ENCODE peak calls at places on chromosomes 6 and 20, in ten cellular contexts. X, K, Y, F, L, S, B, R, C and H are unnamed samples.
A peak's percentile ranks its signal among the peaks of the same experiment; 100 is the strongest.

GRCh38 chr6:112839525-112839961 is 492.4 kb downstream of the RFPL4B start:
- DNase-seq in S (no peak), R (no peak), F (no peak), K (no peak), C (no peak), Y (peak; percentile 91), X (no peak), B (no peak), L (no peak), H (no peak)

GRCh38 chr6:33633462-33634158 is 12.5 kb downstream of the ITPR3 start:
- DNase-seq in S (no peak), K (peak; percentile 70), L (peak; percentile 90), F (peak; percentile 51), X (no peak), Y (peak; percentile 53), C (no peak), B (peak; percentile 41), R (peak; percentile 80), H (peak; percentile 78)

GRCh38 chr6:133587841-133588240 is 301.1 kb upstream of the TCF21 start:
- DNase-seq in B (no peak), X (no peak), L (no peak), K (no peak), F (no peak), C (no peak), R (no peak), S (no peak), Y (peak; percentile 81), H (no peak)

GRCh38 chr6:89242574-89243330 is 25.6 kb upstream of the GABRR1 start:
- DNase-seq in K (peak; percentile 35), R (no peak), S (peak; percentile 44), Y (peak; percentile 36), L (peak; percentile 62), X (no peak), C (no peak), F (no peak), B (no peak), H (no peak)

GRCh38 chr20:13149371-13149770 is 71.7 kb upstream of the ISM1 start:
- DNase-seq in L (no peak), Y (peak; percentile 2), K (no peak), X (no peak), C (no peak), S (no peak), R (no peak), B (no peak), F (no peak), H (no peak)

GRCh38 chr20:38132910-38133501 is 32.1 kb downstream of the TGM2 start:
- DNase-seq in Y (no peak), S (no peak), F (no peak), L (no peak), C (no peak), B (no peak), K (no peak), R (no peak), X (no peak), H (peak; percentile 45)

GRCh38 chr6:3418521-3419060 is 38.3 kb downstream of the SLC22A23 start:
- DNase-seq in F (no peak), X (no peak), K (no peak), S (no peak), L (no peak), C (no peak), R (no peak), Y (no peak), B (no peak), H (no peak)

GRCh38 chr6:167568407-167569024 is 243.6 kb downstream of the TTLL2 start:
- DNase-seq in X (no peak), Y (no peak), R (no peak), C (no peak), B (no peak), L (peak; percentile 8), F (no peak), K (no peak), S (no peak), H (peak; percentile 27)

GRCh38 chr6:156379946-156380707 is 397.1 kb upstream of the ARID1B start:
- DNase-seq in X (no peak), F (no peak), K (no peak), Y (peak; percentile 74), C (no peak), R (no peak), S (peak; percentile 73), L (no peak), B (no peak), H (no peak)

GRCh38 chr6:1619106-1619665 is 9.5 kb downstream of the FOXC1 start:
- DNase-seq in B (no peak), C (no peak), R (no peak), Y (no peak), X (no peak), F (no peak), K (no peak), L (no peak), S (no peak), H (peak; percentile 52)